ENCODE peak calls at places on chromosomes 2 and 18, in four cellular contexts. X is lower lobe of right lung, Q is GM23248, A is tibial artery. E is an unnamed sample.

GRCh38 chr2:58039170-58039611 is 7.4 kb upstream of the VRK2 start:
- DNase-seq in X (no peak), A (no peak), Q (peak; percentile 63), E (no peak)

GRCh38 chr2:240458044-240458899 is 22.8 kb downstream of the GPC1 start:
- DNase-seq in Q (no peak), X (peak; percentile 30), A (no peak), E (peak; percentile 38)

GRCh38 chr18:57839942-57840381 is 36.8 kb upstream of the ATP8B1 start:
- DNase-seq in Q (peak; percentile 69), X (no peak), A (no peak), E (peak; percentile 39)

GRCh38 chr2:128385365-128385764 is 66.7 kb upstream of the HS6ST1 start:
- DNase-seq in X (peak; percentile 16), Q (no peak), A (peak; percentile 6), E (no peak)

GRCh38 chr2:164681009-164681408 is 59.7 kb upstream of the GRB14 start:
- DNase-seq in X (no peak), A (no peak), Q (peak; percentile 18), E (no peak)

GRCh38 chr2:12412898-12413305 is 303.8 kb upstream of the TRIB2 start:
- DNase-seq in X (no peak), Q (no peak), A (no peak), E (peak; percentile 33)

GRCh38 chr2:219997341-219997851 is 370.0 kb downstream of the SLC4A3 start:
- DNase-seq in X (no peak), Q (peak; percentile 42), A (no peak), E (peak; percentile 54)

GRCh38 chr2:160940699-160941098 is 219.5 kb upstream of the TANK start:
- DNase-seq in X (no peak), Q (peak; percentile 36), A (no peak), E (no peak)

GRCh38 chr2:3747032-3747654 is 43.8 kb downstream of the DCDC2C start:
- DNase-seq in X (no peak), A (no peak), Q (no peak), E (no peak)

GRCh38 chr2:222869252-222869560 is 8.4 kb downstream of the ACSL3 start:
- DNase-seq in A (no peak), Q (no peak), X (no peak), E (no peak)

GRCh38 chr2:172437419-172438063 is 10.2 kb downstream of the ITGA6 start:
- DNase-seq in X (no peak), A (no peak), Q (no peak), E (no peak)

GRCh38 chr2:152718047-152718908 is at the start of gene ARL6IP6:
- DNase-seq in Q (peak; percentile 97), X (peak; percentile 96), A (peak; percentile 89), E (peak; percentile 92)

GRCh38 chr2:178277741-178278197 is 83.5 kb downstream of the OSBPL6 start:
- DNase-seq in A (no peak), X (no peak), Q (peak; percentile 23), E (peak; percentile 62)

GRCh38 chr2:112884869-112885502 is 26.0 kb upstream of the IL37 start:
- DNase-seq in A (no peak), Q (peak; percentile 28), X (peak; percentile 63), E (peak; percentile 79)

GRCh38 chr18:43935051-43935412 is 657.7 kb upstream of the SYT4 start:
- DNase-seq in Q (peak; percentile 53), A (no peak), X (no peak), E (no peak)

GRCh38 chr2:106886916-106887758 is 1.2 kb upstream of the ST6GAL2 start:
- DNase-seq in Q (peak; percentile 29), X (peak; percentile 57), A (no peak), E (peak; percentile 52)

GRCh38 chr2:101036562-101036961 is 34.5 kb downstream of the RPL31 start:
- DNase-seq in X (no peak), A (no peak), Q (peak; percentile 65), E (no peak)

GRCh38 chr18:30440351-30440750 is 602.2 kb downstream of the DSC3 start:
- DNase-seq in Q (no peak), A (no peak), X (no peak), E (no peak)

GRCh38 chr2:53028259-53028658 is 739.3 kb upstream of the CHAC2 start:
- DNase-seq in X (no peak), Q (peak; percentile 49), A (no peak), E (no peak)

GRCh38 chr2:85258194-85258605 is 69.6 kb downstream of the TGOLN2 start:
- DNase-seq in X (no peak), A (no peak), Q (no peak), E (no peak)

GRCh38 chr2:55047677-55048299 is 2.5 kb downstream of the RTN4 start:
- DNase-seq in X (no peak), A (no peak), Q (peak; percentile 73), E (peak; percentile 64)

GRCh38 chr2:240704651-240705050 is 13.0 kb downstream of the AQP12A start:
- DNase-seq in A (no peak), Q (no peak), X (no peak), E (no peak)

GRCh38 chr2:30181176-30181575 is 34.4 kb downstream of the YPEL5 start:
- DNase-seq in X (no peak), Q (no peak), A (no peak), E (no peak)

GRCh38 chr18:3836483-3836882 is 386.5 kb downstream of the TGIF1 start:
- DNase-seq in X (no peak), Q (no peak), A (no peak), E (no peak)

GRCh38 chr2:174635747-174636399 is 38.3 kb upstream of the WIPF1 start:
- DNase-seq in Q (peak; percentile 75), A (no peak), X (no peak), E (no peak)

GRCh38 chr2:28975671-28976070 is 5.4 kb upstream of the TOGARAM2 start:
- DNase-seq in X (no peak), Q (no peak), A (no peak), E (no peak)

GRCh38 chr2:100321881-100322820 is at the start of gene LONRF2:
- DNase-seq in Q (peak; percentile 40), X (peak; percentile 67), A (no peak), E (no peak)

GRCh38 chr2:216352653-216353270 is 19.5 kb downstream of the MARCHF4 start:
- DNase-seq in X (no peak), Q (no peak), A (no peak), E (no peak)

GRCh38 chr2:26579025-26579722 is 62.0 kb downstream of the CIB4 start:
- DNase-seq in A (no peak), X (no peak), Q (no peak), E (no peak)

GRCh38 chr2:55901322-55901721 is 22.3 kb downstream of the EFEMP1 start:
- DNase-seq in A (no peak), Q (peak; percentile 68), X (no peak), E (no peak)

DNA sequence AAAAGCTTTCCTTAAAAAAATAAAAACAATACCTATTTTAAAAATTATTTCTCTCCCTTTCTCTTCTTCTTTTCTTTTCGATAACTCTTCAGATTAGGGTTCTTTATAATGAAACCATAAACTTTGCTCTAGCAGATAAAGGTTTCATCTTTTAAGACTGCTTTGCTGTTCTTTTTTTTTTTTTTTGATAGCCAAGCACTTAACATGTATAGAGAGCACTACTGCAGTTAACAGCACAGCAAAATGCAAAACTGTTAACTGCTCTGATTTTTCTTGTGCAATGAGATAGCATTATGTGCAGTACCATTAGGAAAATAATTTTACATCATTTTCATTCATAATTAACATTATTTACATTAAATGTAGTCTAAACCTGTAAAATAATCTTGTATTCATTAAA is 36.3 kb downstream of the GALNT1 start:
- DNase-seq in X (no peak), Q (no peak), A (no peak), E (no peak)
- H3K27ac ChIP-seq in X (no peak overlapping the region), Q (no peak overlapping the region), A (no peak overlapping the region), E (no peak overlapping the region)

GRCh38 chr2:191899442-191899841 is 52.6 kb upstream of the CAVIN2 start:
- DNase-seq in X (no peak), Q (peak; percentile 93), A (no peak), E (no peak)
- H3K27ac ChIP-seq in X (no peak overlapping the region), Q (peak overlapping the region; percentile 48), A (no peak overlapping the region), E (no peak overlapping the region)

GRCh38 chr18:9133225-9133624 is 3.4 kb upstream of the ANKRD12 start:
- DNase-seq in A (no peak), Q (no peak), X (no peak), E (no peak)
- H3K27ac ChIP-seq in A (no peak overlapping the region), Q (no peak overlapping the region), X (no peak overlapping the region), E (no peak overlapping the region)

DNA sequence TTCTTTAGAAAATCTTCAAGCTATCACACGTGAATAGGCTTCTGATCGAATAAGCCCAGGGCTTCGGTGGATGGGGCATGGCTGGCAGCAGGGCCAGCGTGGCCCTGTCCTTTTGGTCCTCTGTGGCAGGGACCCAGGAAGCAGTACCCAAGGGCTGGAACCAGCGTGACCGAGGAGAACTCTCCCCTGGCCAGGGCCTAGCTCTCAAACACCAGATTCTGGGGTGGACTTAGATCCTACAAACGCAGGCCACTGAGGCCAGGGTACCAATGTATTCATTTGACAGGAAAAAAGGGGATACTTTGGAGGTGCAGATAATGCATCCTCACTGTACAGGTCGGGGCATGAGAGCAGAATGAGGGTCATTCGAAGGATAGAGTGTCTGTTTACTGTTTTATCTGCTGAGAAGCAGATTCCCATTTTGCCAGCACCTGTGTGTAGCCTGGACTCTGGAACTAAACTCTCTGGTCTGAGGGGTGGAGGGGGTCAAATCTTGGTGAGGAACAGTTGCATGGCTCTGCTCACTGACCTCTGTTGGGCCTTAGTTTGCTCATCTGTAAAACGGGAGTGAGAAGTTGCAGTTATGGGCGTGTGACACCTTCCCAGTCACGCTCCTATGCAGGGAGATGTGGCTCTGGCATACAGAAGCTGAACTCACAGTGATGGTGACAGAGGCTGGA is 51.4 kb downstream of the SH3BP4 start:
- DNase-seq in X (no peak), A (no peak), Q (no peak), E (no peak)
- H3K27ac ChIP-seq in X (no peak overlapping the region), A (no peak overlapping the region), Q (no peak overlapping the region), E (no peak overlapping the region)

DNA sequence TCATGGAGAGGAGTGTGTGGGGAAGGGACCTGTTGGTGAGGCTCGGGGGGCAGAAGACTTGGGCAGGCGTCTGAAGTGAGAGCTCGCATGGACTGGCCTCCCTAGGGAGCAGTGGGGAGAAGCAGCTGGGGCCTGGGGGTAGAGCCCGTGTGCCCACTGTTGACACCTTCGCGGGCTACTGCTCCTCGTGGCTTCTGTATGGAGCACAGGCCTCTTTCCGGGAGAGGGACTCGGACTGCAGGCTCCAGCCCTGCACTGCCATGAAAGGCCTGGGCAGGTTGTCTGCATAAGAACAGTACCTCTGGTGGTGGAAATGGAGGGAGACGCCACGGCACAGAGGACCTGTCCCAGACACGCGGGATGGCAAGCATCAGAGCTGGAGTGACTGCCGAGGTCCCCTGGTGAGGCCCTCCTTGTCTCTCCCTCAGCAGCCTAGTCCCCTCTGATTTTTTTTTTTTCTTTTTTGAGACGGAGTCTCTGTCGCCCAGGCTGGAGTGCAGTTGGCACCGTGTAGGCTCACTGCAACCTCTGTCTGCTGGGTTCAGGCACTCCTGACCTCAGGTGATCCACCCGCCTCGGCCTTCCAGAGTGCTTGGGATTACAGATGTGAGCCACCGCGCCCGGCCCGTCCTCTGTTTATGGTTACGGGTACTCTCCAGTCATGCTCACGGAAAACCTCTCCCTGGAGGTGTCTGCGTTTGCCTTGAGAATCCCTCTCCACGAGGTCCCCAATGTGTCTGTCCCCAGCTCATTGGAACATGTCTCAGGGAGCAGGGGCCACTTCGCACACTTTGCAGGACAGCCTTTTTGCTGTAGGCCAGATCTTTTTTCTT is 44.7 kb upstream of the PTMA start:
- DNase-seq in X (no peak), A (no peak), Q (no peak), E (no peak)
- H3K27ac ChIP-seq in X (peak overlapping the region; percentile 96), A (peak overlapping the region; percentile 98), Q (no peak overlapping the region), E (no peak overlapping the region)

DNA sequence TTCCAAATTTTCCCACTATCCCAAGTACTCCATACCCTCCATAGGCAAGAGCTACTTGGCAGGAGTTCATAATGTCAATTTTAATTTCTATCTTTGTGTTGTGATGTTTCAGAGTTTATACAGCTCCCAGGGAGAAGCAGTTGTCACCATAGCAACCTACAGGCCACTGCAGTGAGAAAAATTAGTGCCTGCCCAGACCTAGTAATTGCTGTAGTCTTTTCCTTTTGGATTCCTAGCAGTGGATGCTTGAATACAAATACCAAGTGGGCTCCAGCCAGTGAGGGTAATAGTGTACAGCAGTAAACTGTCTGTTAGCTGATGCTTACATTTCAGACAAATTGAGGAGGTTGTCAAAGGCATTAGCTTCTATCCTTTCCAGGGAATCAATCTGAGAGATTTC is 26.7 kb downstream of the LHCGR start:
- DNase-seq in A (no peak), X (no peak), Q (no peak), E (no peak)
- H3K27ac ChIP-seq in A (no peak overlapping the region), X (no peak overlapping the region), Q (no peak overlapping the region), E (no peak overlapping the region)

E was measured in SJCRH30.